ENCODE peak calls at places on chromosomes 3 and 15, in eight cellular contexts. B is A673, A is heart left ventricle, Q is adrenal gland, C is GM12865, F is GM12864, H is OCI-LY7, P is mammary epithelial cell. V is an unnamed sample.
A peak's percentile ranks its signal among the peaks of the same experiment; 100 is the strongest.

GRCh38 chr15:52178765-52179164 is 12.4 kb downstream of the GNB5 start:
- DNase-seq in A (no peak), Q (no peak), C (no peak), P (no peak), B (no peak), F (no peak), H (no peak), V (no peak)

GRCh38 chr15:69756440-69756839 is 303.8 kb downstream of the RPLP1 start:
- DNase-seq in F (no peak), Q (no peak), A (no peak), B (no peak), H (no peak), C (no peak), P (no peak), V (no peak)

GRCh38 chr15:61410656-61411055 is 181.6 kb upstream of the RORA start:
- DNase-seq in Q (no peak), B (no peak), F (no peak), A (no peak), H (no peak), C (no peak), P (no peak), V (no peak)

GRCh38 chr3:192816274-192816853 is 89.0 kb upstream of the FGF12 start:
- DNase-seq in F (no peak), C (peak; percentile 62), H (peak; percentile 40), A (no peak), Q (no peak), B (peak; percentile 71), P (peak; percentile 47), V (no peak)

GRCh38 chr15:45777781-45778180 is 143.0 kb downstream of the SQOR start:
- DNase-seq in C (no peak), H (peak; percentile 87), P (no peak), B (no peak), F (no peak), Q (no peak), A (no peak), V (no peak)

GRCh38 chr15:79089890-79090486 is 592 bp downstream of the RASGRF1 start:
- DNase-seq in C (no peak), F (no peak), B (peak; percentile 11), P (peak; percentile 28), Q (no peak), A (no peak), H (no peak), V (no peak)

GRCh38 chr15:55991841-55992768 is 1.3 kb downstream of the NEDD4 start:
- DNase-seq in H (peak; percentile 4), P (no peak), F (no peak), A (no peak), B (no peak), Q (no peak), C (no peak), V (peak; percentile 20)

GRCh38 chr3:33658971-33659848 is 58.8 kb downstream of the CLASP2 start:
- DNase-seq in Q (peak; percentile 76), B (peak; percentile 85), H (peak; percentile 86), P (peak; percentile 65), A (peak; percentile 86), C (peak; percentile 28), F (peak; percentile 25), V (peak; percentile 52)

DNA sequence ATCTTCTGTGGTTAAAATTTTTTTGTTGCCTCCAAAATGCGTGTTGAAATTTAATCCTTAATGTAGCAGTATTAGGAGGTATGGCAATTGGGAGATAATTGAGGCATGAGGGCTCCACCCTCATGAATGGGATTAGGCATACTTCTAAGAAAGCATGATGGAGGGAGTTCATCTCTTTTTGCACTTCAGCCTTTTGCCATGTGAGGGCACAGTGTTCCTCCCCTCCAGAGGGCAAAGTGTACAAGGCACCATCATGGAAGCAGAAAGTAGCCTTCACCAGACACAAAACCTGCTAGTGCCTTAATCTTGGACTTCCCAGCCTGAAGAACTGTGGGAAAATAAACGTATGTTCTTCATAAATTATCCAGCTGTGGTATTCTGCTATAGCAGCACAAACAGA is 429.5 kb downstream of the ZIC1 start:
- DNase-seq in F (no peak), A (no peak), H (no peak), Q (no peak), B (peak; percentile 55), C (peak; percentile 50), P (peak; percentile 18), V (no peak)
- TF ChIP-seq CTCF in F (peak; percentile 41), A (no peak), H (peak; percentile 18), Q (no peak), B (peak; percentile 47), C (peak; percentile 11), P (peak; percentile 25), V (peak; percentile 22)

GRCh38 chr3:194970066-194970465 is 284.4 kb downstream of the FAM43A start:
- DNase-seq in A (no peak), P (no peak), H (no peak), Q (no peak), C (no peak), F (no peak), B (no peak), V (no peak)

GRCh38 chr3:194973366-194974000 is 287.8 kb downstream of the FAM43A start:
- DNase-seq in F (no peak), H (no peak), A (no peak), Q (no peak), B (no peak), P (no peak), C (no peak), V (no peak)

GRCh38 chr3:194974468-194975135 is 288.9 kb downstream of the FAM43A start:
- DNase-seq in P (no peak), B (no peak), Q (no peak), H (no peak), A (no peak), F (no peak), C (no peak), V (no peak)

GRCh38 chr3:194971009-194971408 is 285.3 kb downstream of the FAM43A start:
- DNase-seq in B (no peak), Q (no peak), P (no peak), H (no peak), C (no peak), A (no peak), F (no peak), V (no peak)

GRCh38 chr3:194971965-194972364 is 286.3 kb downstream of the FAM43A start:
- DNase-seq in Q (no peak), F (no peak), H (no peak), A (no peak), C (no peak), P (no peak), B (no peak), V (no peak)
- TF ChIP-seq CTCF in Q (no peak), F (peak; percentile 13), H (no peak), A (no peak), C (no peak), P (no peak), B (no peak), V (no peak)

GRCh38 chr15:81813215-81813614 is 232.6 kb downstream of the MEX3B start:
- DNase-seq in F (no peak), H (no peak), C (no peak), A (no peak), B (no peak), Q (no peak), P (no peak), V (no peak)

GRCh38 chr15:81814882-81815455 is 230.8 kb downstream of the MEX3B start:
- DNase-seq in B (no peak), Q (no peak), H (no peak), A (no peak), P (no peak), C (no peak), F (no peak), V (no peak)

GRCh38 chr15:81809543-81809942 is 236.3 kb downstream of the MEX3B start:
- DNase-seq in C (peak; percentile 39), H (peak; percentile 49), B (peak; percentile 73), P (no peak), F (no peak), Q (no peak), A (no peak), V (no peak)
- TF ChIP-seq CTCF in C (no peak), H (peak; percentile 73), B (peak; percentile 60), P (no peak), F (no peak), Q (no peak), A (peak; percentile 12), V (peak; percentile 18)

DNA sequence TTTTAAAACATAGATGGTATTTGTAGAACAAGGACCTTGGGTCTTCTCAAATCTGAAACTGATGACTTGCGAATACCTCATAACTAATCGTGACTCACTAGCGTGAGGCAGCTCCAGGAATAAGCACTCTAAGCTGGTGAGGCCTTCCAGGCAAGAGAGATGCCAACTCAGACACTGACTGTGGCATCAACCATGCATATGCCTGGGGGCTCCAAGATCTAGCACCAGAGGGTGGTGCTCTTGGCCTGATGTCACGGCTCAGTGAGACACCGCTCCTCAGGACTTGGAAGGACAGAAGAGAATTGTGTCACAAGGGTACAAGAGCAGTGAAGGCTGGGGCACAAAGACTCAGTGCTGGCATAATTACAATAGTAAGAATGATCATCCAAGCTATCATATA is 125.0 kb upstream of the TRIM42 start:
- DNase-seq in B (no peak), A (no peak), F (no peak), C (peak; percentile 2), P (peak; percentile 65), H (no peak), Q (no peak), V (no peak)
- TF ChIP-seq CTCF in B (no peak), A (peak; percentile 30), F (no peak), C (peak; percentile 10), P (no peak), H (no peak), Q (peak; percentile 15), V (no peak)

GRCh38 chr3:126021224-126021623 is 52.2 kb downstream of the ROPN1B start:
- DNase-seq in F (no peak), A (no peak), B (no peak), P (no peak), H (no peak), Q (no peak), C (no peak), V (no peak)

GRCh38 chr3:126017310-126017709 is 48.3 kb downstream of the ROPN1B start:
- DNase-seq in F (no peak), B (no peak), C (no peak), Q (no peak), A (no peak), H (no peak), P (no peak), V (no peak)

GRCh38 chr3:126018545-126018944 is 49.6 kb downstream of the ROPN1B start:
- DNase-seq in C (no peak), P (no peak), B (no peak), F (no peak), A (no peak), H (no peak), Q (no peak), V (no peak)

GRCh38 chr3:126019683-126020082 is 50.7 kb downstream of the ROPN1B start:
- DNase-seq in Q (no peak), A (no peak), B (no peak), P (no peak), F (no peak), H (no peak), C (no peak), V (no peak)

DNA sequence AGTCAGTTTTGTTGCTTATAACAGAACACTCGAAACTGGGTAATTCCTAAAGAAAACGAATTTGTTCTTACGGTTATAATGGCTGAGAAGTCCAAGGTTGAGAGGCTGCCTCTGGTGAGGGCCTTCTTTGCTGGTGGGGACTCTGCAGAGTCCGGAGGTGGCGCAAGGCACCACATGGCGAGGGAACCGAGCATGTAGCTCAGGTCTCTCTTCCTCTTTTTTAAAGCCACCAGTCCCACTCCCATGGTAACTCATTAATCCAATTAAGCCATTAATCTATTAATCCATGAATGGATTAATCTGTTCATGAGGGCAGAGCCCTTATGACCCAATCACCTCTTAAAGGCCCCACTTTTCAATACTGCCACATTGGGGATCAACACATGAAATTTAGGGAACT is 50.0 kb downstream of the ROPN1B start:
- DNase-seq in Q (no peak), P (no peak), A (no peak), H (no peak), F (no peak), B (no peak), C (no peak), V (no peak)
- TF ChIP-seq CTCF in Q (no peak), P (no peak), A (no peak), H (no peak), F (no peak), B (no peak), C (no peak), V (no peak)

GRCh38 chr3:9749663-9750555 is at the start of gene OGG1:
- DNase-seq in Q (peak; percentile 99), F (peak; percentile 97), H (peak; percentile 99), B (peak; percentile 99), C (peak; percentile 98), A (peak; percentile 98), P (peak; percentile 98), V (peak; percentile 97)
- TF ChIP-seq CTCF in Q (no peak), F (no peak), H (no peak), B (no peak), C (no peak), A (no peak), P (no peak), V (no peak)

V was measured in GM13977.